ENCODE peak calls at places on chromosomes 7 and 10, in eight cellular contexts. R is effector memory CD4-positive, alpha-beta T cell; B is stomach; S is stimulated activated CD4-positive, alpha-beta T cell treated with anti-CD3 and anti-CD28 coated beads, Interleukin-15, amount 100 ng/mL, for 1 hour; P is Caki2; H is ACHN; D is mucosa of descending colon; N is activated T-helper 1 cell treated with anti-CD3 and anti-CD28 coated beads, Interleukin-2, amount 50 U/mL, for 16 hours. G is an unnamed sample.

GRCh38 chr7:141674201-141674671 is 27.7 kb downstream of the DENND11 start:
- DNase-seq in D (no peak), S (no peak), R (no peak), P (no peak), N (no peak), B (no peak), H (no peak), G (peak; percentile 69)

GRCh38 chr7:81665236-81665635 is 104.6 kb downstream of the HGF start:
- DNase-seq in N (no peak), B (no peak), P (no peak), H (no peak), D (no peak), R (no peak), S (no peak), G (no peak)

GRCh38 chr7:19747740-19748339 is 25.6 kb downstream of the TMEM196 start:
- DNase-seq in N (no peak), B (no peak), H (peak; percentile 66), D (peak; percentile 10), R (no peak), P (peak; percentile 33), S (no peak), G (peak; percentile 54)

GRCh38 chr10:59323036-59323459 is 39.3 kb downstream of the FAM13C start:
- DNase-seq in H (no peak), P (no peak), B (no peak), N (no peak), S (no peak), D (peak; percentile 27), R (no peak), G (no peak)

GRCh38 chr10:60375293-60376004 is 14.2 kb downstream of the ANK3 start:
- DNase-seq in P (no peak), R (no peak), D (no peak), S (no peak), N (no peak), B (no peak), H (no peak), G (no peak)

GRCh38 chr7:151410405-151411390 is 860 bp upstream of the WDR86 start:
- DNase-seq in H (no peak), P (no peak), S (no peak), D (no peak), R (peak; percentile 39), B (no peak), N (no peak), G (no peak)

GRCh38 chr10:17354781-17355180 is 99.6 kb downstream of the ST8SIA6 start:
- DNase-seq in S (no peak), D (no peak), P (no peak), R (no peak), N (no peak), H (no peak), B (no peak), G (peak; percentile 8)

GRCh38 chr10:132036887-132037675 is 28.7 kb upstream of the JAKMIP3 start:
- DNase-seq in S (no peak), D (no peak), R (no peak), N (no peak), P (peak; percentile 14), H (no peak), B (no peak), G (no peak)

GRCh38 chr7:144391823-144392255 is 11.7 kb downstream of the NOBOX start:
- DNase-seq in P (peak; percentile 45), B (no peak), H (peak; percentile 81), R (no peak), D (peak; percentile 28), S (no peak), N (no peak), G (peak; percentile 62)

G was measured in Daoy.